ENCODE peak calls at places on chromosomes 7 and 10, in eight cellular contexts. Q, K, U, H, V, J, T and Y are unnamed samples. For H3K27me3, the result is how much of the 10 kb centered on the place peaks cover.

GRCh38 chr7:111772716-111773115 is 210.4 kb upstream of the IMMP2L start:
- DNase-seq in H (no peak), T (no peak), U (no peak), V (no peak), Q (no peak), K (no peak), J (no peak), Y (no peak)

GRCh38 chr7:70042533-70042932 is 444.3 kb downstream of the AUTS2 start:
- DNase-seq in U (no peak), H (no peak), J (no peak), K (no peak), V (peak), T (no peak), Q (peak), Y (no peak)

GRCh38 chr7:44196450-44196872 is 4.3 kb upstream of the YKT6 start:
- DNase-seq in Q (no peak), V (no peak), J (peak), K (no peak), T (peak), U (peak), H (peak), Y (no peak)

GRCh38 chr10:69649771-69650550 is 19.9 kb downstream of the FAM241B start:
- DNase-seq in K (no peak), T (no peak), Q (no peak), V (no peak), H (no peak), U (no peak), J (no peak), Y (no peak)

GRCh38 chr10:105950410-105950809 is 1214.1 kb downstream of the SORCS1 start:
- DNase-seq in J (peak), Q (peak), V (peak), T (peak), U (no peak), H (peak), K (no peak), Y (no peak)

GRCh38 chr10:86648706-86649426 is 5.5 kb upstream of the OPN4 start:
- DNase-seq in K (no peak), H (peak), V (peak), T (peak), U (no peak), Q (no peak), J (peak), Y (no peak)

GRCh38 chr10:46326066-46326465 is 39.3 kb downstream of the ANTXRL start:
- DNase-seq in J (no peak), T (peak), K (no peak), V (no peak), Q (no peak), H (no peak), U (no peak), Y (no peak)

GRCh38 chr10:133173860-133174523 is 14.0 kb downstream of the KNDC1 start:
- DNase-seq in T (no peak), V (no peak), H (no peak), J (no peak), Q (no peak), U (no peak), K (no peak), Y (no peak)

GRCh38 chr7:116364469-116364868 is 135.1 kb upstream of the CAV2 start:
- DNase-seq in T (no peak), J (no peak), Q (no peak), V (no peak), U (no peak), K (no peak), H (no peak), Y (no peak)

GRCh38 chr7:41403291-41403690 is 299.6 kb downstream of the INHBA start:
- DNase-seq in K (no peak), J (no peak), H (no peak), T (no peak), U (no peak), V (no peak), Q (no peak), Y (no peak)

GRCh38 chr10:132395704-132396494 is 1.1 kb upstream of the PWWP2B start:
- DNase-seq in J (peak), K (no peak), Q (no peak), T (no peak), U (peak), H (peak), V (no peak), Y (no peak)

GRCh38 chr10:68082815-68083395 is 7.8 kb upstream of the HERC4 start:
- DNase-seq in U (no peak), K (no peak), Q (no peak), T (peak), H (no peak), J (no peak), V (no peak), Y (no peak)

GRCh38 chr7:41244246-41244645 is 458.6 kb downstream of the INHBA start:
- DNase-seq in V (no peak), Q (no peak), J (no peak), H (no peak), K (no peak), U (no peak), T (peak), Y (no peak)

GRCh38 chr7:137235434-137235833 is 108.1 kb downstream of the PTN start:
- DNase-seq in J (no peak), T (no peak), V (no peak), K (no peak), U (no peak), Q (no peak), H (no peak), Y (no peak)

GRCh38 chr7:2738110-2738509 is 50.1 kb downstream of the AMZ1 start:
- DNase-seq in Q (no peak), T (no peak), K (no peak), V (no peak), H (no peak), U (no peak), J (peak), Y (no peak)

GRCh38 chr7:113945018-113945938 is 26.5 kb upstream of the PPP1R3A start:
- DNase-seq in T (no peak), K (no peak), U (no peak), H (no peak), V (peak), J (no peak), Q (no peak), Y (no peak)

GRCh38 chr10:75272896-75273295 is 37.1 kb upstream of the COMTD1 start:
- DNase-seq in J (peak), V (no peak), T (no peak), Q (no peak), H (no peak), U (no peak), K (no peak), Y (no peak)

GRCh38 chr10:24575462-24576002 is 148.2 kb downstream of the ARHGAP21 start:
- DNase-seq in J (no peak), V (no peak), K (no peak), U (no peak), T (no peak), H (no peak), Q (no peak), Y (no peak)

GRCh38 chr10:63642808-63643207 is 121.6 kb downstream of the REEP3 start:
- DNase-seq in V (no peak), K (no peak), T (no peak), U (no peak), Q (no peak), H (no peak), J (no peak), Y (no peak)

GRCh38 chr7:152674860-152675760 is 831 bp downstream of the XRCC2 start:
- DNase-seq in T (peak), U (no peak), J (no peak), H (peak), Q (no peak), K (no peak), V (peak), Y (no peak)

GRCh38 chr7:28389504-28390385 is 22.6 kb upstream of the CREB5 start:
- DNase-seq in U (no peak), T (peak), Q (no peak), K (no peak), J (no peak), H (peak), V (peak), Y (no peak)

GRCh38 chr10:2835950-2836349 is 231.4 kb upstream of the PFKP start:
- DNase-seq in K (no peak), Q (no peak), J (no peak), V (no peak), T (no peak), U (no peak), H (no peak), Y (no peak)

GRCh38 chr7:144027070-144027469 is 21.7 kb upstream of the OR2A5 start:
- DNase-seq in T (peak), K (no peak), U (no peak), Q (no peak), V (no peak), J (no peak), H (no peak), Y (no peak)

GRCh38 chr10:12937527-12937926 is 64.0 kb downstream of the CCDC3 start:
- DNase-seq in K (no peak), U (no peak), Q (no peak), H (no peak), J (no peak), T (no peak), V (peak), Y (no peak)

GRCh38 chr10:30763933-30764332 is 134.4 kb upstream of the LYZL2 start:
- DNase-seq in J (no peak), K (no peak), Q (no peak), H (no peak), U (no peak), V (no peak), T (no peak), Y (no peak)

GRCh38 chr7:16688249-16688648 is 42.3 kb downstream of the BZW2 start:
- DNase-seq in T (no peak), U (no peak), K (no peak), J (no peak), Q (no peak), V (peak), H (no peak), Y (no peak)

GRCh38 chr10:32112055-32112454 is 55.8 kb upstream of the KIF5B start:
- DNase-seq in H (no peak), Q (peak), K (no peak), V (peak), J (no peak), U (no peak), T (peak), Y (no peak)

GRCh38 chr10:59700709-59701108 is 8.9 kb downstream of the SLC16A9 start:
- DNase-seq in V (no peak), K (no peak), U (no peak), J (no peak), H (peak), Q (no peak), T (no peak), Y (no peak)

GRCh38 chr7:157840913-157841756 is 504.3 kb downstream of the DNAJB6 start:
- DNase-seq in Q (no peak), J (no peak), U (no peak), K (no peak), T (no peak), V (no peak), H (no peak), Y (no peak)
- H3K27me3 ChIP-seq in Q (under half), J (under half), U (under half), K (under half), T (under half), V (under half), H (under half), Y (under half)

DNA sequence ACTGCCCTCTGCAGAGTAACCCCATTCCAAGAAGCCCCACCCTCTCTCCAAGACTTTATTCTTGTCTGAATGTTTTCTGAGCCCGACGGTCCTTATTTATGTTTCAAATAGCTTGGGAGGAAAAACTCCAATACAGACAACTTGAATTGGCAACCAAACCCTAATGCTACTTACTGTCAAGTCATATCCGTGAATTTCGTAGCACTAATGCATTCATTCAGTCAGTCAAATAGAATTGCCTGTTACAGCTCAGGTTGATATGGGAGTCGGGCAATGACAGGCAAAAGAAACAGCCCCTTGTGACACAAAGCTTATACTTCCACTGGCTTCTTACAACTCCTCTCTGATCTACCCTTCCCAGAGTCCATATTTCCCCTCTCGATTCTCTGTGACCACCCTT is 58.5 kb upstream of the LRGUK start:
- DNase-seq in H (no peak), J (no peak), V (no peak), Q (no peak), T (no peak), K (no peak), U (no peak), Y (no peak)
- H3K27me3 ChIP-seq in H (under half), J (under half), V (under half), Q (under half), T (under half), K (under half), U (under half), Y (under half)

GRCh38 chr7:154792436-154793055 is 210.4 kb downstream of the PAXIP1 start:
- DNase-seq in Q (no peak), J (no peak), K (no peak), U (no peak), T (no peak), V (no peak), H (no peak), Y (no peak)
- H3K27me3 ChIP-seq in Q (under half), J (under half), K (under half), U (under half), T (under half), V (under half), H (under half), Y (under half)

DNA sequence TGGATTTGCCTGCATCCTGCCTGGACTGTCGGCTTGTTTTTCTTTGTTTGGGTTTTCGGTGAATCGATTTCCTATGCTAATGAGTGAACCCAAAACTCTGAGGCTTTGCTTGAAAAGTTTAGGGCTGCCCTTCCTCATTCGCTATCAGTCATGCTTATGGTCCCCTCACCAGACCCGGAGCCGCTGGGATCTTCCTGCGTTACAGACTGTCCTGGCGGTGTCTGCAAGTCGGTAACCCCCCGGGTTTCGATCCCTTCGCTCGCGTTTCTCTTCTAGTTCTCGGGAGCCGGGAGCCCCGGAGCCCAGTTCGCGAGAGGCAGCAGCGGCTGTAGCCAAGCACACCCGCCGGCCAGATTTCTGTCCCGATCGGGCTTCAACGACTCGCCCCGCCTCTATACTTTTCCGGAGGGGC is 2.2 kb downstream of the EMX2 start:
- DNase-seq in Q (no peak), H (no peak), U (no peak), V (no peak), J (no peak), T (no peak), K (no peak), Y (no peak)
- H3K27me3 ChIP-seq in Q (under half), H (under half), U (under half), V (half or more), J (under half), T (half or more), K (under half), Y (half or more)

GRCh38 chr10:84497978-84498377 is 169.6 kb downstream of the CCSER2 start:
- DNase-seq in V (no peak), K (no peak), U (no peak), J (no peak), H (no peak), T (no peak), Q (no peak), Y (no peak)
- H3K27me3 ChIP-seq in V (under half), K (under half), U (under half), J (under half), H (under half), T (under half), Q (under half), Y (under half)

GRCh38 chr7:108158766-108159165 is 28.6 kb upstream of the LAMB4 start:
- DNase-seq in T (no peak), K (no peak), U (no peak), H (no peak), J (no peak), V (peak), Q (no peak), Y (no peak)
- H3K27me3 ChIP-seq in T (under half), K (under half), U (under half), H (under half), J (under half), V (under half), Q (under half), Y (under half)

DNA sequence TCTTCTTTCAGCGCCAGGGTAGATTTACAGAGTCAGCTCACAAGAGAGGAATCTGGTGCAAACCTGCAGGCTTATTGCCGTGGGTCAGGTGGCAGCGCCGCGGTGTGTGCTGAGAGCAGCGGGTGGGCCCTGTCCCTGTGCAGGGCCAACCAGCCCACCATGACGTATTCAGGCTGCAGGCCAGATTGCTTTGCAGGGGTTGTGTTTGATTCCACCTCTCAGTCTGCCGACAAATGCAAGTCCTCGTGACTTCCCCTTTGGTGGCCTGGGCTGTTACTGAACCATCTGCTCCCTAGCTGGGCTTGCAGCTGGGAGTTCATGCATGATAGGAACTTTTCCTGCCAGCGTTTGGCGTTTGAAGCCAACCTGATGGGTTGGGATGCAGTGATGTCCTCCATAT is 66.7 kb upstream of the LEP start:
- DNase-seq in K (no peak), J (peak), H (no peak), U (no peak), T (no peak), Q (no peak), V (no peak), Y (no peak)
- H3K27me3 ChIP-seq in K (under half), J (under half), H (under half), U (under half), T (half or more), Q (half or more), V (under half), Y (under half)

DNA sequence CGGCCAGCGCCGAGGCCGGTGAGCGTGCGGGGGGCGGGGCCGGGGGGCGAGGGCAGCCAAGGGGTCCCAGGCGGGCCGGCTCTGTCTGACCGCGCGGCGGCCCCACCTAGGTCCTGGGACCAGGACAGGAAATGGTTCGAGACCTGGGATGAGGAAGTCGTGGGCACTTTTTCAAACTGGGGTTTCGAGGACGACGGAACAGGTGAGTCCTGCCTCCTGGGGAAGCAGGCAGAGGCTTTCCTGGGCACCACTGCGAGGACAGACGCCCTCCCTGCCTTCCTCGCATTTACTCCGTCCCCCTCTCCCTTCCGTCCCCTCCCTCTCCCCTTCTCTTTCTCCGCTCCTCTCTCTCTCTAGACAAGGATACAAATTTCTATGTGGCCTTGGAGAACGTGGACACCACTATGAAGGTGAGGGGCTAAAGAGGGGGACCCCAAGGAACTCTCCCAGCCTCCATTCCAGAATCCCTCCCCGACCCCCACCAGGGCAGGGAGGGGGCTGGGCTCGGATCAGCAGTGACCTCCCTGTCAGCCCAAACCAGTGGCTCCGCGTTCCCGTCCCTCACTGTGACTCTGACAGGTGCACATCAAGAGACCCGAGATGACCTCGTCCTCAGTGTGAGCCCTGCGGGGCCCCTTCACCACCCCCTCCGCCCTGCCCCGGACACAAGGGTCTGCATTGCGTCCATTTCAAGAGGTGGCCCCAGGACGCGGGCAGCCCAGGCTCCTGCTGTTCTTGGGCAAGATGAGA is 2.6 kb upstream of the MUC12 start:
- DNase-seq in H (peak), K (no peak), J (no peak), V (no peak), T (no peak), Q (no peak), U (no peak), Y (no peak)
- H3K27me3 ChIP-seq in H (under half), K (under half), J (under half), V (under half), T (half or more), Q (half or more), U (under half), Y (under half)